ENCODE peak calls at places on chromosomes 13 and 19, in six cellular contexts. One of them, this sample, is unnamed.

GRCh38 chr19:41415154-41415571 is 12.0 kb downstream of the B3GNT8 start:
- DNase-seq in left ventricle myocardium inferior: no peak
- DNase-seq in SJCRH30: peak; percentile 98
- DNase-seq in CD4-positive, CD25-positive, alpha-beta regulatory T cell: no peak
- DNase-seq in testis: no peak
- DNase-seq in CD8-positive, alpha-beta memory T cell: no peak
- DNase-seq in this sample: peak; percentile 67

GRCh38 chr19:12481781-12482504 is 2.7 kb downstream of the ZNF709 start:
- DNase-seq in CD4-positive, CD25-positive, alpha-beta regulatory T cell: no peak
- DNase-seq in left ventricle myocardium inferior: no peak
- DNase-seq in SJCRH30: no peak
- DNase-seq in testis: no peak
- DNase-seq in CD8-positive, alpha-beta memory T cell: no peak
- DNase-seq in this sample: no peak

GRCh38 chr13:42720116-42720857 is 61.1 kb upstream of the FAM216B start:
- DNase-seq in left ventricle myocardium inferior: no peak
- DNase-seq in CD8-positive, alpha-beta memory T cell: no peak
- DNase-seq in SJCRH30: no peak
- DNase-seq in CD4-positive, CD25-positive, alpha-beta regulatory T cell: no peak
- DNase-seq in testis: no peak
- DNase-seq in this sample: peak; percentile 63

GRCh38 chr19:46372901-46373572 is 26.1 kb downstream of the PPP5C start:
- DNase-seq in left ventricle myocardium inferior: no peak
- DNase-seq in SJCRH30: no peak
- DNase-seq in CD4-positive, CD25-positive, alpha-beta regulatory T cell: no peak
- DNase-seq in testis: no peak
- DNase-seq in CD8-positive, alpha-beta memory T cell: no peak
- DNase-seq in this sample: no peak

GRCh38 chr19:56837892-56838679 is 2.4 kb downstream of the PEG3 start:
- DNase-seq in CD4-positive, CD25-positive, alpha-beta regulatory T cell: no peak
- DNase-seq in left ventricle myocardium inferior: peak; percentile 66
- DNase-seq in testis: peak; percentile 77
- DNase-seq in SJCRH30: peak; percentile 68
- DNase-seq in CD8-positive, alpha-beta memory T cell: no peak
- DNase-seq in this sample: peak; percentile 56

GRCh38 chr19:34253711-34254551 is 423 bp upstream of the GARRE1 start:
- DNase-seq in testis: no peak
- DNase-seq in CD8-positive, alpha-beta memory T cell: no peak
- DNase-seq in SJCRH30: no peak
- DNase-seq in left ventricle myocardium inferior: peak; percentile 88
- DNase-seq in CD4-positive, CD25-positive, alpha-beta regulatory T cell: no peak
- DNase-seq in this sample: no peak

GRCh38 chr13:43905435-43906031 is 25.8 kb downstream of the LACC1 start:
- DNase-seq in testis: peak; percentile 67
- DNase-seq in SJCRH30: peak; percentile 25
- DNase-seq in CD8-positive, alpha-beta memory T cell: no peak
- DNase-seq in CD4-positive, CD25-positive, alpha-beta regulatory T cell: peak; percentile 55
- DNase-seq in left ventricle myocardium inferior: no peak
- DNase-seq in this sample: peak; percentile 25

GRCh38 chr19:7230826-7231225 is 63.4 kb downstream of the INSR start:
- DNase-seq in testis: peak; percentile 87
- DNase-seq in CD8-positive, alpha-beta memory T cell: no peak
- DNase-seq in left ventricle myocardium inferior: peak; percentile 73
- DNase-seq in SJCRH30: no peak
- DNase-seq in CD4-positive, CD25-positive, alpha-beta regulatory T cell: no peak
- DNase-seq in this sample: no peak

GRCh38 chr19:35715981-35716734 is 1.6 kb upstream of the KMT2B start:
- DNase-seq in left ventricle myocardium inferior: peak; percentile 70
- DNase-seq in CD4-positive, CD25-positive, alpha-beta regulatory T cell: peak; percentile 31
- DNase-seq in SJCRH30: peak; percentile 60
- DNase-seq in testis: peak; percentile 78
- DNase-seq in CD8-positive, alpha-beta memory T cell: no peak
- DNase-seq in this sample: peak; percentile 46

GRCh38 chr19:29560313-29561075 is 34.7 kb downstream of the VSTM2B start:
- DNase-seq in SJCRH30: no peak
- DNase-seq in CD4-positive, CD25-positive, alpha-beta regulatory T cell: no peak
- DNase-seq in testis: no peak
- DNase-seq in left ventricle myocardium inferior: no peak
- DNase-seq in CD8-positive, alpha-beta memory T cell: no peak
- DNase-seq in this sample: no peak

GRCh38 chr19:16825312-16826168 is 3.7 kb upstream of the SIN3B start:
- DNase-seq in left ventricle myocardium inferior: peak; percentile 58
- DNase-seq in testis: peak; percentile 92
- DNase-seq in CD4-positive, CD25-positive, alpha-beta regulatory T cell: no peak
- DNase-seq in SJCRH30: peak; percentile 68
- DNase-seq in CD8-positive, alpha-beta memory T cell: no peak
- DNase-seq in this sample: peak; percentile 36

GRCh38 chr13:89343165-89343564 is 1672.0 kb downstream of the SLITRK5 start:
- DNase-seq in SJCRH30: no peak
- DNase-seq in left ventricle myocardium inferior: no peak
- DNase-seq in CD8-positive, alpha-beta memory T cell: no peak
- DNase-seq in testis: no peak
- DNase-seq in CD4-positive, CD25-positive, alpha-beta regulatory T cell: no peak
- DNase-seq in this sample: no peak

GRCh38 chr13:111316161-111316730 is 4.2 kb upstream of the TEX29 start:
- DNase-seq in SJCRH30: no peak
- DNase-seq in CD8-positive, alpha-beta memory T cell: no peak
- DNase-seq in testis: no peak
- DNase-seq in CD4-positive, CD25-positive, alpha-beta regulatory T cell: no peak
- DNase-seq in left ventricle myocardium inferior: no peak
- DNase-seq in this sample: no peak

GRCh38 chr19:6529351-6529750 is 1.5 kb upstream of the TNFSF9 start:
- DNase-seq in CD8-positive, alpha-beta memory T cell: no peak
- DNase-seq in CD4-positive, CD25-positive, alpha-beta regulatory T cell: no peak
- DNase-seq in SJCRH30: no peak
- DNase-seq in left ventricle myocardium inferior: no peak
- DNase-seq in testis: no peak
- DNase-seq in this sample: no peak

GRCh38 chr19:1302534-1303239 is 17.0 kb downstream of the EFNA2 start:
- DNase-seq in left ventricle myocardium inferior: no peak
- DNase-seq in testis: no peak
- DNase-seq in SJCRH30: no peak
- DNase-seq in CD8-positive, alpha-beta memory T cell: no peak
- DNase-seq in CD4-positive, CD25-positive, alpha-beta regulatory T cell: no peak
- DNase-seq in this sample: no peak

GRCh38 chr19:6501740-6502648 is at the start of gene TUBB4A:
- DNase-seq in CD4-positive, CD25-positive, alpha-beta regulatory T cell: no peak
- DNase-seq in testis: peak; percentile 59
- DNase-seq in left ventricle myocardium inferior: peak; percentile 50
- DNase-seq in CD8-positive, alpha-beta memory T cell: peak; percentile 62
- DNase-seq in SJCRH30: no peak
- DNase-seq in this sample: peak; percentile 29

DNA sequence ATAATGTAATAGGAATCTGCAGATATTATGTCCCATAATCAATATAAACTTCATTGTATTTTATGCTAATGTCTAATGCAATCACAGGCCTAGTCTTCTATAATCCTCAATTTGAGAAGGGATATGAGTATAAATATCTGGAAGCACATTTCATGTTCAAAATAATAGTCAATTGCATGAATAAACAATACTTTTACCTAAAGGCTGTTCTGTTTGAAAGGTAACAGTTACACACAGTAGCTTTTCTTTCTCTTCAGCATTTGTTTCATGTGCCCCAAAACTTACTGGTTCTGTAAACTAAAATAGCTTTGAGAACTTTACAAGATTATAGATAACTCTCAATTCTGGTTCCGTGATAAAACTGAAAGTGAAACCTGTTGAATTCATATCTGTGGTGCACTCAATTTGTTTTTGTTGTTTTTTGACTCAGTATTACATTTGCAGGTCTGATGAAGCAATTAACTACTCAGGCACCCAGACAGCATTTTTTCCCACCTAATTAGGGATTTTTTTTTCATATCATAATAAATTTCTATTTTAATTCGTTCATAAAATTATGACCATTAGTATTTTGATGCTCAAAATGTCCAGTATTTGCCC is 1193.8 kb downstream of the SLITRK1 start:
- DNase-seq in left ventricle myocardium inferior: no peak
- DNase-seq in CD8-positive, alpha-beta memory T cell: no peak
- DNase-seq in CD4-positive, CD25-positive, alpha-beta regulatory T cell: peak; percentile 9
- DNase-seq in SJCRH30: no peak
- DNase-seq in testis: no peak
- DNase-seq in this sample: no peak
- H3K4me3 ChIP-seq in left ventricle myocardium inferior: peak overlapping the region; percentile 50
- H3K4me3 ChIP-seq in CD8-positive, alpha-beta memory T cell: peak overlapping the region; percentile 8
- H3K4me3 ChIP-seq in CD4-positive, CD25-positive, alpha-beta regulatory T cell: peak overlapping the region; percentile 82
- H3K4me3 ChIP-seq in SJCRH30: peak overlapping the region; percentile 12
- H3K4me3 ChIP-seq in testis: no peak overlapping the region
- H3K4me3 ChIP-seq in this sample: no peak overlapping the region

GRCh38 chr19:5257155-5258045 is 83.2 kb downstream of the PTPRS start:
- DNase-seq in left ventricle myocardium inferior: no peak
- DNase-seq in CD8-positive, alpha-beta memory T cell: no peak
- DNase-seq in testis: no peak
- DNase-seq in CD4-positive, CD25-positive, alpha-beta regulatory T cell: no peak
- DNase-seq in SJCRH30: no peak
- DNase-seq in this sample: no peak
- H3K36me3 ChIP-seq in left ventricle myocardium inferior: peaks cover 51% of the 10 kb centered on the region
- H3K36me3 ChIP-seq in CD8-positive, alpha-beta memory T cell: no peaks in the 10 kb centered on the region
- H3K36me3 ChIP-seq in testis: no peaks in the 10 kb centered on the region
- H3K36me3 ChIP-seq in CD4-positive, CD25-positive, alpha-beta regulatory T cell: no peaks in the 10 kb centered on the region
- H3K36me3 ChIP-seq in SJCRH30: no peaks in the 10 kb centered on the region
- H3K36me3 ChIP-seq in this sample: peaks cover 60% of the 10 kb centered on the region

GRCh38 chr13:48317511-48317981 is 14.0 kb downstream of the RB1 start:
- DNase-seq in testis: no peak
- DNase-seq in left ventricle myocardium inferior: peak; percentile 15
- DNase-seq in SJCRH30: no peak
- DNase-seq in CD4-positive, CD25-positive, alpha-beta regulatory T cell: no peak
- DNase-seq in CD8-positive, alpha-beta memory T cell: no peak
- DNase-seq in this sample: no peak
- H3K9me3 ChIP-seq in testis: no peaks in the 10 kb centered on the region
- H3K9me3 ChIP-seq in left ventricle myocardium inferior: peaks cover 17% of the 10 kb centered on the region
- H3K9me3 ChIP-seq in SJCRH30: no peaks in the 10 kb centered on the region
- H3K9me3 ChIP-seq in CD4-positive, CD25-positive, alpha-beta regulatory T cell: peaks cover 9% of the 10 kb centered on the region
- H3K9me3 ChIP-seq in CD8-positive, alpha-beta memory T cell: no peaks in the 10 kb centered on the region
- H3K9me3 ChIP-seq in this sample: no peaks in the 10 kb centered on the region

GRCh38 chr19:58279042-58279924 is 528 bp downstream of the ZNF8 start:
- DNase-seq in CD4-positive, CD25-positive, alpha-beta regulatory T cell: no peak
- DNase-seq in testis: peak; percentile 82
- DNase-seq in left ventricle myocardium inferior: peak; percentile 84
- DNase-seq in CD8-positive, alpha-beta memory T cell: peak; percentile 58
- DNase-seq in SJCRH30: peak; percentile 77
- DNase-seq in this sample: peak; percentile 97
- H3K4me3 ChIP-seq in CD4-positive, CD25-positive, alpha-beta regulatory T cell: peak overlapping the region; percentile 61
- H3K4me3 ChIP-seq in testis: peak overlapping the region; percentile 92
- H3K4me3 ChIP-seq in left ventricle myocardium inferior: peak overlapping the region; percentile 97
- H3K4me3 ChIP-seq in CD8-positive, alpha-beta memory T cell: peak overlapping the region; percentile 97
- H3K4me3 ChIP-seq in SJCRH30: peak overlapping the region; percentile 93
- H3K4me3 ChIP-seq in this sample: peak overlapping the region; percentile 92

GRCh38 chr19:49486710-49487276 is 615 bp upstream of the RPL13A start:
- DNase-seq in left ventricle myocardium inferior: no peak
- DNase-seq in CD4-positive, CD25-positive, alpha-beta regulatory T cell: no peak
- DNase-seq in testis: no peak
- DNase-seq in SJCRH30: no peak
- DNase-seq in CD8-positive, alpha-beta memory T cell: no peak
- DNase-seq in this sample: no peak

GRCh38 chr19:49487277-49488045 is at the start of gene RPL13A:
- DNase-seq in CD4-positive, CD25-positive, alpha-beta regulatory T cell: peak; percentile 100
- DNase-seq in CD8-positive, alpha-beta memory T cell: peak; percentile 100
- DNase-seq in testis: peak; percentile 99
- DNase-seq in left ventricle myocardium inferior: peak; percentile 99
- DNase-seq in SJCRH30: peak; percentile 99
- DNase-seq in this sample: peak; percentile 100

GRCh38 chr19:49489601-49490167 is 2.3 kb downstream of the RPL13A start:
- DNase-seq in CD8-positive, alpha-beta memory T cell: peak; percentile 67
- DNase-seq in CD4-positive, CD25-positive, alpha-beta regulatory T cell: no peak
- DNase-seq in SJCRH30: no peak
- DNase-seq in left ventricle myocardium inferior: no peak
- DNase-seq in testis: no peak
- DNase-seq in this sample: peak; percentile 78

GRCh38 chr19:49488863-49489537 is 1.6 kb downstream of the RPL13A start:
- DNase-seq in CD4-positive, CD25-positive, alpha-beta regulatory T cell: no peak
- DNase-seq in left ventricle myocardium inferior: no peak
- DNase-seq in CD8-positive, alpha-beta memory T cell: no peak
- DNase-seq in testis: no peak
- DNase-seq in SJCRH30: no peak
- DNase-seq in this sample: no peak

GRCh38 chr19:49488046-49488862 is 846 bp downstream of the RPL13A start:
- DNase-seq in left ventricle myocardium inferior: no peak
- DNase-seq in CD4-positive, CD25-positive, alpha-beta regulatory T cell: no peak
- DNase-seq in CD8-positive, alpha-beta memory T cell: no peak
- DNase-seq in testis: no peak
- DNase-seq in SJCRH30: no peak
- DNase-seq in this sample: no peak
- H3K36me3 ChIP-seq in left ventricle myocardium inferior: peaks cover 45% of the 10 kb centered on the region
- H3K36me3 ChIP-seq in CD4-positive, CD25-positive, alpha-beta regulatory T cell: peaks cover 64% of the 10 kb centered on the region
- H3K36me3 ChIP-seq in CD8-positive, alpha-beta memory T cell: peaks cover 51% of the 10 kb centered on the region
- H3K36me3 ChIP-seq in testis: no peaks in the 10 kb centered on the region
- H3K36me3 ChIP-seq in SJCRH30: peaks cover 58% of the 10 kb centered on the region
- H3K36me3 ChIP-seq in this sample: peaks cover 57% of the 10 kb centered on the region

DNA sequence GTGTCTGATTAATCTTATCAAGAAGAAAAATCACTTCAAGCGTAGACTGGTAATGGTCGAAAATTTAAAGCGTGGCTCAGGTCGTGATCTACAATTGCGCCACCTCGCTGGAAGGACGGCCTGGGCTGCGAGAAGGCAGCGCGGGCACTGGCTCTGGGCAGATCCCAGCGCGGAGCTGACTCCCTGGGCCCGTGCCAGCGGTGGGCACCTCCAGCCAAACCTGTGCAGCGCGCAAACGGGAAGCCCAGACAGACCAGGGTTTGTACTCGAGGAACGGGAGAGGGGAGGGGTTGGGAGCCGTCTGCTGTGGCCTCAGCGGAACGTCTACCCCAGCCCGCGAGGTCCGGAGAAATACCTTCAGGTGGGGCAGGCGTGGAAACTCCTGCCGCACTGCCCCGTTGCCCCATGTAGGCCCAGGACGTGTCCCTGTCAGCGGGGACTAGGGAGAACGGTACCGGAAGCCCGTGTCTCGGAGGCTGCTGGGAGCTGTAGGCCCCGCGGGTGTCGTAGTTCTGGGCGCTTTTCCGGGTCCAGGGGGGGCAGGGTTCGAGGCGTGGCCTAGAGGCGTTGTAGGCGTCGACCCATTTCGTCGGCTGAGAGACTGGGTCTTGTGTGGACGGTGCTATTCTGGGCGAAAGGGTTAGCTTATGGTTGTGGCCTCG is 21.1 kb downstream of the ZNF274 start:
- DNase-seq in left ventricle myocardium inferior: no peak
- DNase-seq in testis: peak; percentile 50
- DNase-seq in SJCRH30: no peak
- DNase-seq in CD4-positive, CD25-positive, alpha-beta regulatory T cell: no peak
- DNase-seq in CD8-positive, alpha-beta memory T cell: no peak
- DNase-seq in this sample: no peak
- H3K9me3 ChIP-seq in left ventricle myocardium inferior: peaks cover 100% of the 10 kb centered on the region
- H3K9me3 ChIP-seq in testis: no peaks in the 10 kb centered on the region
- H3K9me3 ChIP-seq in SJCRH30: peaks cover 33% of the 10 kb centered on the region
- H3K9me3 ChIP-seq in CD4-positive, CD25-positive, alpha-beta regulatory T cell: peaks cover 81% of the 10 kb centered on the region
- H3K9me3 ChIP-seq in CD8-positive, alpha-beta memory T cell: peaks cover 97% of the 10 kb centered on the region
- H3K9me3 ChIP-seq in this sample: peaks cover 17% of the 10 kb centered on the region

This sample was measured in BE2C.